ENCODE peak calls at places on chromosomes 13 and 19, in nine cellular contexts. M, Q, P, O, X, U, G, V and I are unnamed samples.
A peak's percentile ranks its signal among the peaks of the same experiment; 100 is the strongest.

GRCh38 chr19:32880607-32881006 is 11.0 kb upstream of the SLC7A9 start:
- DNase-seq in M (no peak), Q (no peak), P (no peak), O (no peak), X (no peak), U (no peak), G (no peak), V (peak; percentile 80), I (no peak)

GRCh38 chr13:91771229-91771628 is 372.8 kb downstream of the GPC5 start:
- DNase-seq in M (no peak), Q (no peak), P (no peak), O (no peak), X (no peak), U (no peak), G (no peak), V (no peak), I (no peak)

GRCh38 chr13:98890186-98890585 is 87.7 kb downstream of the DOCK9 start:
- DNase-seq in M (no peak), Q (no peak), P (peak; percentile 22), O (no peak), X (no peak), U (no peak), G (no peak), V (peak; percentile 93), I (peak; percentile 30)

GRCh38 chr13:28044608-28045007 is 55.8 kb downstream of the FLT3 start:
- DNase-seq in M (no peak), Q (no peak), P (no peak), O (no peak), X (no peak), U (no peak), G (no peak), V (no peak), I (no peak)

GRCh38 chr13:26011996-26012688 is 39.7 kb downstream of the SHISA2 start:
- DNase-seq in M (no peak), Q (peak; percentile 56), P (no peak), O (no peak), X (no peak), U (peak; percentile 74), G (no peak), V (peak; percentile 1), I (no peak)

GRCh38 chr13:49020328-49020727 is 44.6 kb downstream of the FNDC3A start:
- DNase-seq in M (no peak), Q (no peak), P (no peak), O (no peak), X (no peak), U (no peak), G (no peak), V (no peak), I (no peak)

GRCh38 chr13:100976993-100977392 is 302.4 kb upstream of the TMTC4 start:
- DNase-seq in M (no peak), Q (no peak), P (no peak), O (no peak), X (no peak), U (no peak), G (no peak), V (no peak), I (no peak)

GRCh38 chr19:33794578-33795369 is 1.9 kb upstream of the KCTD15 start:
- DNase-seq in M (no peak), Q (no peak), P (no peak), O (peak; percentile 40), X (no peak), U (no peak), G (peak; percentile 83), V (no peak), I (no peak)

GRCh38 chr13:93771229-93771628 is 544.6 kb downstream of the GPC6 start:
- DNase-seq in M (no peak), Q (no peak), P (no peak), O (no peak), X (no peak), U (no peak), G (no peak), V (no peak), I (no peak)

GRCh38 chr13:112903071-112903577 is 65.9 kb upstream of the MCF2L start:
- DNase-seq in M (no peak), Q (no peak), P (no peak), O (no peak), X (no peak), U (no peak), G (no peak), V (no peak), I (no peak)
- H3K27ac ChIP-seq in M (no peak overlapping the region), Q (no peak overlapping the region), P (no peak overlapping the region), O (no peak overlapping the region), X (no peak overlapping the region), U (no peak overlapping the region), G (no peak overlapping the region), V (no peak overlapping the region), I (no peak overlapping the region)

GRCh38 chr19:46993622-46994021 is 26.0 kb upstream of the NPAS1 start:
- DNase-seq in M (no peak), Q (no peak), P (no peak), O (no peak), X (no peak), U (no peak), G (no peak), V (no peak), I (no peak)

GRCh38 chr19:46994141-46994686 is 25.4 kb upstream of the NPAS1 start:
- DNase-seq in M (no peak), Q (no peak), P (no peak), O (no peak), X (no peak), U (no peak), G (no peak), V (no peak), I (no peak)

GRCh38 chr19:46990998-46991676 is 28.5 kb upstream of the NPAS1 start:
- DNase-seq in M (peak; percentile 86), Q (peak; percentile 90), P (peak; percentile 78), O (peak; percentile 83), X (peak; percentile 86), U (peak; percentile 84), G (peak; percentile 93), V (peak; percentile 83), I (peak; percentile 74)

GRCh38 chr19:46995492-46995891 is 24.1 kb upstream of the NPAS1 start:
- DNase-seq in M (no peak), Q (no peak), P (no peak), O (no peak), X (no peak), U (no peak), G (no peak), V (no peak), I (no peak)

DNA sequence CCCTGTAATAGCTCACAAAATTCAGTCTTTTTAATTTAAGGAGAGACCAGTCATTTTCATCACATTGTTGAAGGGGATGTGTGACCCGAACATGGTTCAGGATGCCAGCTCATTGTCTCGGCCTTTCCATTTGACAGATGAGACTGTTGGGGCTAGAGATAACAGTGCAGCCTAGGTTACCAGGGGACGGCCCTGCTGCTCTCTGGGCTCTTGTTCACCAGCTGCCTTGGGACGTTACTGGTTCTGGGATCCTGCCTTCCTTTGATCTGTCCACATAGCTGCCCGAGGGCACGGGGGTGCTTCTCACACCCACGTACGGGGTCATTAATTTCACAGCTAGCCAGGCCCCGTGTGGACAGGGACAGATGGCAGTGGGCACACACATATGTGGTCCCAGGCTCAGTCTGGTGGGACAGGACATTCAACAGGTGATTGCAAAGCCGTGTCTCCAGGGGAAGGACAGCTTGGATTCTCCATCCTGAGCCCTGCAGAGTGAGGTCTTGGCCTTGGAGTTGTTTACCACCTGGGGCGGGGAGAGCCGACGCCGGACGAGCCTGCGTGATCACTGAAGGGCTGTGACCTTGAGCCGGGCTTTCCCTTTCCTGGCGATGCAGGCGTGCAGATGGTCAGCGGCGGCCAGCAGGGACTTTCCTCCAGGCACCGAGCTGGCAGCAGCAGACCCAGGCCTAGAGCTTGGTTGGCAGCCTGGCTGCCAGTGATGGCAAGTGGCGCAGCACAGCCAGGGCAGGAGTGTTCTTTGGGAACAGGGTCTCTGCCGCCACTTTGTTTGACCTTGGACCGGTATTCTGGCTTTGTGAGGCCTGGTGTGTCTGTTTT is 26.7 kb upstream of the NPAS1 start:
- DNase-seq in M (no peak), Q (no peak), P (no peak), O (peak; percentile 60), X (no peak), U (no peak), G (no peak), V (no peak), I (no peak)
- H3K27ac ChIP-seq in M (no peak overlapping the region), Q (no peak overlapping the region), P (no peak overlapping the region), O (peak overlapping the region; percentile 88), X (no peak overlapping the region), U (peak overlapping the region; percentile 55), G (no peak overlapping the region), V (no peak overlapping the region), I (peak overlapping the region; percentile 2)

DNA sequence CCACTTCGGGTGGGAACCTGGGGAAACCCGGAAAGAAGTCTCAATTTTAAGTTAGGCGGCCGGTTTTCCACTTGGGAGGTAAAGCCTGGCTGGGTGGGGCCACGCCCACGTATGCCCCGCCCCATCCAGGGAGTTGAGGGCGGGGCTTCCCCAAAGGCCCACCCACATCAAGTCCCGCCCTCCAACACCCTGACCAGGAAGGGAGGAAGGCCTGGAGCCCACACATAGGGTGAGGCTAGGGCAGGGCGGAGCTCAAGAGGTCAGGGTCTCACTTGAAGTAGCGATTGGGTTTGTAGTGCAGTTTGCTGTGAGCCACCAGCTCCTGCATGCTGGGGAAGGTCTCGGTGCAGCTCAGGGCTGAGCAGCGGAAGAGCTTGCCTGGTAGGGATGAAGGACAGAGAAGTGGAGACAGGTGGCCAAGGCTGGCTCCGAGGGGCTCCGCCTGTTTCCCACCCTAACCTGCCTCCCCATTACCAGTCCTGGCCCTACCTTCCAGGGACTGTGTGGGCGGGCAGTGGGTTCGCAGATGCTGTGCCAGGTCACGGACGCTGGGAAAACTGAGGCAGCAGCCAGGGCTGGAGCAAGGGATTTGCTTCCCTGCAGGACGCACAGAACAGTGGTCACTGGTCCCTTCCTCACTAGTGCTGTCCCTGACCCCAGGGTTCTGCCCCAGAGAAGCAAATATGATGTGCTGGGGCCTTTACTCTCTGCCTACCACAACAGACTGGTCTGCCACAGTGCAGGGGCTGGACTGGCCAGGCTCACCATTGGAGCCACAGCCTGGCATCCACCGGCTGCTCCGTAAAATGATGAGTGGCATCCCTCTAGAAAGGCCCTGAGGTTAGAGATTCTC is 1.6 kb downstream of the ZNF414 start:
- DNase-seq in M (peak; percentile 43), Q (peak; percentile 56), P (no peak), O (no peak), X (no peak), U (peak; percentile 72), G (no peak), V (peak; percentile 58), I (no peak)
- H3K27ac ChIP-seq in M (peak overlapping the region; percentile 96), Q (peak overlapping the region; percentile 100), P (no peak overlapping the region), O (peak overlapping the region; percentile 100), X (peak overlapping the region; percentile 100), U (peak overlapping the region; percentile 96), G (no peak overlapping the region), V (peak overlapping the region; percentile 60), I (no peak overlapping the region)

DNA sequence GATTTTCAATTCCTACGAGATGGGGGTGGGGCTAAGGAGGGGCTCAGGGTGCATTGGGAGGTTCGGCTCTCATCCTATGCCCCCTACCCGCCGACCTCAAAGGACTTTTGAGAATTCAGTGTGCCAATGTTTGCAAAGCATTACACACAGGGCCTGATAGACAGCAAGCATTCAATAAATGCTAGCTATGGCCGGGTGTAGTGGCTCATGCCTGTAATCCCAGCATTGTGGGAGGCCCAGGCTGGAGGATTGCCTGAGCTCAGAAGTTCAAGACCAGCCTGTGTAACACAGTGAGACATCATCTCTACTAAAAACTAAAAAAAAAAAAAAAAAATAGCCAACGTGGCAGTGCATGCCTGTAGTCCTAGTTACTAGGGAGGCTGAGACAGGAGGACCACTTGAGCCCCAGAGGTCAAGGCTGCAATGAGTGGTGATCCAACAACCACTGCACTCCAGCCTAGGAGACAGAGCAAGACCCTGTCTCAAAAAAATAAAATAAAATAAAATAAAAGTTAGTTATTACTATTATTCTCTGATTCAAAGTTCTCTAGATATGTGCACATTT is 1.9 kb upstream of the CBLC start:
- DNase-seq in M (no peak), Q (no peak), P (no peak), O (no peak), X (no peak), U (no peak), G (no peak), V (no peak), I (no peak)
- H3K27ac ChIP-seq in M (peak overlapping the region; percentile 90), Q (peak overlapping the region; percentile 97), P (no peak overlapping the region), O (no peak overlapping the region), X (no peak overlapping the region), U (no peak overlapping the region), G (no peak overlapping the region), V (peak overlapping the region; percentile 94), I (peak overlapping the region; percentile 11)